ENCODE peak calls at places on chromosome 5, in four cellular contexts. One of them, this sample, is unnamed.

GRCh38 chr5:133236541-133236951 is 184.7 kb downstream of the HSPA4 start:
- DNase-seq in H1: no peak
- DNase-seq in IMR-90: no peak
- DNase-seq in mesendoderm: no peak
- DNase-seq in this sample: no peak

GRCh38 chr5:92980491-92980890 is 600.5 kb downstream of the NR2F1-AS1 start:
- DNase-seq in H1: no peak
- DNase-seq in IMR-90: peak; percentile 8
- DNase-seq in mesendoderm: no peak
- DNase-seq in this sample: no peak

GRCh38 chr5:143033535-143034260 is 263.5 kb downstream of the ARHGAP26 start:
- DNase-seq in H1: no peak
- DNase-seq in IMR-90: peak; percentile 95
- DNase-seq in mesendoderm: no peak
- DNase-seq in this sample: no peak

GRCh38 chr5:54902817-54903473 is 82.4 kb downstream of the ESM1 start:
- DNase-seq in H1: no peak
- DNase-seq in IMR-90: peak; percentile 41
- DNase-seq in mesendoderm: no peak
- DNase-seq in this sample: no peak

GRCh38 chr5:158546748-158547147 is 553.0 kb downstream of the EBF1 start:
- DNase-seq in H1: no peak
- DNase-seq in IMR-90: no peak
- DNase-seq in mesendoderm: no peak
- DNase-seq in this sample: no peak

GRCh38 chr5:77643654-77644404 is 5.3 kb upstream of the OTP start:
- DNase-seq in H1: no peak
- DNase-seq in IMR-90: no peak
- DNase-seq in mesendoderm: peak; percentile 42
- DNase-seq in this sample: no peak

GRCh38 chr5:37825334-37825915 is 14.4 kb downstream of the GDNF start:
- DNase-seq in H1: no peak
- DNase-seq in IMR-90: no peak
- DNase-seq in mesendoderm: no peak
- DNase-seq in this sample: no peak

GRCh38 chr5:150774145-150774544 is 4.4 kb upstream of the SMIM3 start:
- DNase-seq in H1: no peak
- DNase-seq in IMR-90: peak; percentile 95
- DNase-seq in mesendoderm: no peak
- DNase-seq in this sample: no peak

GRCh38 chr5:168300377-168301182 is 9.1 kb downstream of the WWC1 start:
- DNase-seq in H1: no peak
- DNase-seq in IMR-90: no peak
- DNase-seq in mesendoderm: peak; percentile 50
- DNase-seq in this sample: no peak

GRCh38 chr5:513216-514100 is 10.8 kb downstream of the SLC9A3 start:
- DNase-seq in H1: no peak
- DNase-seq in IMR-90: no peak
- DNase-seq in mesendoderm: peak; percentile 18
- DNase-seq in this sample: no peak

GRCh38 chr5:173498871-173499470 is 117.5 kb downstream of the BOD1 start:
- DNase-seq in H1: no peak
- DNase-seq in IMR-90: peak; percentile 23
- DNase-seq in mesendoderm: peak; percentile 32
- DNase-seq in this sample: peak; percentile 51

GRCh38 chr5:9196403-9197224 is 349.3 kb downstream of the SEMA5A start:
- DNase-seq in H1: no peak
- DNase-seq in IMR-90: peak; percentile 92
- DNase-seq in mesendoderm: peak; percentile 75
- DNase-seq in this sample: no peak

GRCh38 chr5:14720236-14720923 is 55.9 kb downstream of the OTULIN start:
- DNase-seq in H1: no peak
- DNase-seq in IMR-90: peak; percentile 76
- DNase-seq in mesendoderm: peak; percentile 37
- DNase-seq in this sample: no peak

GRCh38 chr5:76291305-76292077 is 111.6 kb upstream of the IQGAP2 start:
- DNase-seq in H1: no peak
- DNase-seq in IMR-90: no peak
- DNase-seq in mesendoderm: no peak
- DNase-seq in this sample: no peak

GRCh38 chr5:82364497-82364896 is 86.3 kb upstream of the RPS23 start:
- DNase-seq in H1: no peak
- DNase-seq in IMR-90: peak; percentile 71
- DNase-seq in mesendoderm: peak; percentile 68
- DNase-seq in this sample: no peak

GRCh38 chr5:177132504-177133118 is 962 bp upstream of the NSD1 start:
- DNase-seq in H1: no peak
- DNase-seq in IMR-90: no peak
- DNase-seq in mesendoderm: peak; percentile 84
- DNase-seq in this sample: peak; percentile 79

GRCh38 chr5:131230406-131230805 is 33.4 kb upstream of the CDC42SE2 start:
- DNase-seq in H1: no peak
- DNase-seq in IMR-90: no peak
- DNase-seq in mesendoderm: peak; percentile 83
- DNase-seq in this sample: peak; percentile 33

GRCh38 chr5:68424799-68425537 is 209.4 kb downstream of the PIK3R1 start:
- DNase-seq in H1: no peak
- DNase-seq in IMR-90: peak; percentile 49
- DNase-seq in mesendoderm: no peak
- DNase-seq in this sample: no peak

GRCh38 chr5:139795074-139796001 is at the start of gene PSD2:
- DNase-seq in H1: no peak
- DNase-seq in IMR-90: no peak
- DNase-seq in mesendoderm: peak; percentile 53
- DNase-seq in this sample: peak; percentile 51

GRCh38 chr5:148091991-148092964 is 28.5 kb downstream of the SPINK5 start:
- DNase-seq in H1: no peak
- DNase-seq in IMR-90: no peak
- DNase-seq in mesendoderm: no peak
- DNase-seq in this sample: no peak

GRCh38 chr5:30413540-30413939 is 779.9 kb upstream of the CDH6 start:
- DNase-seq in H1: no peak
- DNase-seq in IMR-90: no peak
- DNase-seq in mesendoderm: peak; percentile 18
- DNase-seq in this sample: no peak

GRCh38 chr5:168798065-168799023 is 219.2 kb upstream of the PANK3 start:
- DNase-seq in H1: no peak
- DNase-seq in IMR-90: no peak
- DNase-seq in mesendoderm: no peak
- DNase-seq in this sample: no peak

GRCh38 chr5:159184858-159185381 is 24.4 kb downstream of the RNF145 start:
- DNase-seq in H1: no peak
- DNase-seq in IMR-90: peak; percentile 93
- DNase-seq in mesendoderm: peak; percentile 78
- DNase-seq in this sample: no peak

GRCh38 chr5:2621631-2622030 is 129.8 kb downstream of the IRX2 start:
- DNase-seq in H1: no peak
- DNase-seq in IMR-90: no peak
- DNase-seq in mesendoderm: no peak
- DNase-seq in this sample: no peak

GRCh38 chr5:61280205-61280604 is 51.9 kb upstream of the ZSWIM6 start:
- DNase-seq in H1: no peak
- DNase-seq in IMR-90: peak; percentile 90
- DNase-seq in mesendoderm: no peak
- DNase-seq in this sample: no peak

GRCh38 chr5:181188700-181189362 is 16.2 kb downstream of the TRIM7 start:
- DNase-seq in H1: no peak
- DNase-seq in IMR-90: peak; percentile 66
- DNase-seq in mesendoderm: peak; percentile 85
- DNase-seq in this sample: peak; percentile 82

GRCh38 chr5:77356740-77357139 is 135.4 kb downstream of the WDR41 start:
- DNase-seq in H1: no peak
- DNase-seq in IMR-90: peak; percentile 65
- DNase-seq in mesendoderm: peak; percentile 45
- DNase-seq in this sample: no peak

GRCh38 chr5:39138892-39139291 is 64.7 kb upstream of the RICTOR start:
- DNase-seq in H1: no peak
- DNase-seq in IMR-90: peak; percentile 92
- DNase-seq in mesendoderm: no peak
- DNase-seq in this sample: no peak

GRCh38 chr5:112475747-112476435 is 56.8 kb upstream of the EPB41L4A start:
- DNase-seq in H1: no peak
- DNase-seq in IMR-90: no peak
- DNase-seq in mesendoderm: peak; percentile 26
- DNase-seq in this sample: no peak

GRCh38 chr5:173232499-173233346 is 2.3 kb downstream of the NKX2-5 start:
- DNase-seq in H1: no peak
- DNase-seq in IMR-90: no peak
- DNase-seq in mesendoderm: peak; percentile 59
- DNase-seq in this sample: peak; percentile 57

GRCh38 chr5:103111458-103111857 is 8.5 kb downstream of the GIN1 start:
- DNase-seq in H1: no peak
- DNase-seq in IMR-90: no peak
- DNase-seq in mesendoderm: no peak
- DNase-seq in this sample: no peak

GRCh38 chr5:150155258-150156032 is at the start of gene PDGFRB:
- DNase-seq in H1: no peak
- DNase-seq in IMR-90: peak; percentile 89
- DNase-seq in mesendoderm: peak; percentile 84
- DNase-seq in this sample: peak; percentile 76

GRCh38 chr5:128040927-128041326 is 42.6 kb upstream of the SLC12A2 start:
- DNase-seq in H1: no peak
- DNase-seq in IMR-90: no peak
- DNase-seq in mesendoderm: no peak
- DNase-seq in this sample: no peak

GRCh38 chr5:146027746-146028145 is 77.6 kb downstream of the PLAC8L1 start:
- DNase-seq in H1: no peak
- DNase-seq in IMR-90: no peak
- DNase-seq in mesendoderm: no peak
- DNase-seq in this sample: no peak

GRCh38 chr5:41621420-41621819 is 111.0 kb upstream of the PLCXD3 start:
- DNase-seq in H1: no peak
- DNase-seq in IMR-90: no peak
- DNase-seq in mesendoderm: no peak
- DNase-seq in this sample: no peak
- H2BK5ac ChIP-seq in H1: no peak overlapping the region
- H2BK5ac ChIP-seq in IMR-90: no peak overlapping the region
- H2BK5ac ChIP-seq in mesendoderm: no peak overlapping the region
- H2BK5ac ChIP-seq in this sample: no peak overlapping the region

DNA sequence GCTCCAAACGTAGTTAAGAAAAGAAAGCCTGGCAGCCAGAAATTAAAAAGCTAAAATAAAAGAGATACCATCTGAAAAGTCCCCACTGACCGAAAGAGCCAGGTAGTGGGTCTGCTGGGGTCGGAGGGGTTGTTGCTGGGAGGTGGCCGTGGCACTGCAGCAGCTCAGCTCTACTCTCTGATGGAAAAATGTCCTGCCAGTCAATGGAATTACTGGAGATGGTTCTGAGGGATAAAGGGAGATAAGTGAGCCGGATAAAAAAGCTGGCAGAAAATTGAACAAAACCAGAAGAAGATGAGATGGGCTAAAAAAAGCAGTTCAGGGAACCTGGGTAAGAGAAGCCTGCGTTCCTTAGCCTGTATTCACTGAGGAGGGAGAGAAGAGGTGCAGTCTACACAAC is 202.8 kb downstream of the SREK1 start:
- DNase-seq in H1: no peak
- DNase-seq in IMR-90: no peak
- DNase-seq in mesendoderm: no peak
- DNase-seq in this sample: no peak
- H3K56ac ChIP-seq in H1: no peak overlapping the region
- H3K56ac ChIP-seq in IMR-90: no peak overlapping the region
- H3K56ac ChIP-seq in mesendoderm: no peak overlapping the region
- H3K56ac ChIP-seq in this sample: no peak overlapping the region

GRCh38 chr5:73442152-73442860 is 6.3 kb downstream of the FOXD1 start:
- DNase-seq in H1: no peak
- DNase-seq in IMR-90: no peak
- DNase-seq in mesendoderm: no peak
- DNase-seq in this sample: no peak

GRCh38 chr5:73442960-73443627 is 5.5 kb downstream of the FOXD1 start:
- DNase-seq in H1: no peak
- DNase-seq in IMR-90: peak; percentile 48
- DNase-seq in mesendoderm: no peak
- DNase-seq in this sample: no peak

GRCh38 chr5:73444499-73445432 is 3.8 kb downstream of the FOXD1 start:
- DNase-seq in H1: no peak
- DNase-seq in IMR-90: no peak
- DNase-seq in mesendoderm: peak; percentile 59
- DNase-seq in this sample: peak; percentile 35

GRCh38 chr5:73445708-73446630 is 2.6 kb downstream of the FOXD1 start:
- DNase-seq in H1: no peak
- DNase-seq in IMR-90: no peak
- DNase-seq in mesendoderm: no peak
- DNase-seq in this sample: no peak

GRCh38 chr5:73443725-73444498 is 4.7 kb downstream of the FOXD1 start:
- DNase-seq in H1: peak; percentile 77
- DNase-seq in IMR-90: no peak
- DNase-seq in mesendoderm: no peak
- DNase-seq in this sample: peak; percentile 92
- H2BK5ac ChIP-seq in H1: no peak overlapping the region
- H2BK5ac ChIP-seq in IMR-90: peak overlapping the region; percentile 37
- H2BK5ac ChIP-seq in mesendoderm: no peak overlapping the region
- H2BK5ac ChIP-seq in this sample: no peak overlapping the region

GRCh38 chr5:80128129-80128528 is 93.0 kb downstream of the THBS4 start:
- DNase-seq in H1: no peak
- DNase-seq in IMR-90: no peak
- DNase-seq in mesendoderm: peak; percentile 86
- DNase-seq in this sample: peak; percentile 56
- H3K56ac ChIP-seq in H1: no peak overlapping the region
- H3K56ac ChIP-seq in IMR-90: no peak overlapping the region
- H3K56ac ChIP-seq in mesendoderm: no peak overlapping the region
- H3K56ac ChIP-seq in this sample: no peak overlapping the region

GRCh38 chr5:179763215-179763945 is 30.4 kb upstream of the LTC4S start:
- DNase-seq in H1: no peak
- DNase-seq in IMR-90: peak; percentile 91
- DNase-seq in mesendoderm: peak; percentile 91
- DNase-seq in this sample: peak; percentile 70
- H2BK5ac ChIP-seq in H1: peak overlapping the region; percentile 36
- H2BK5ac ChIP-seq in IMR-90: peak overlapping the region; percentile 57
- H2BK5ac ChIP-seq in mesendoderm: no peak overlapping the region
- H2BK5ac ChIP-seq in this sample: no peak overlapping the region

This sample was measured in H9.